ENCODE peak calls at places on chromosomes 6 and 20, in eight cellular contexts. One of them, this sample, is unnamed.

GRCh38 chr6:46026307-46026706 is 10.6 kb upstream of the CLIC5 start:
- DNase-seq in vagina: no peak
- DNase-seq in colonic mucosa: no peak
- DNase-seq in CD8-positive, alpha-beta T cell: no peak
- DNase-seq in left lung: no peak
- DNase-seq in Caco-2: no peak
- DNase-seq in WERI-Rb-1: no peak
- DNase-seq in thyroid gland: no peak
- DNase-seq in this sample: no peak

GRCh38 chr6:3801960-3802359 is 47.2 kb upstream of the FAM50B start:
- DNase-seq in left lung: no peak
- DNase-seq in CD8-positive, alpha-beta T cell: no peak
- DNase-seq in Caco-2: no peak
- DNase-seq in vagina: no peak
- DNase-seq in thyroid gland: no peak
- DNase-seq in WERI-Rb-1: no peak
- DNase-seq in colonic mucosa: no peak
- DNase-seq in this sample: no peak

GRCh38 chr6:74734901-74735300 is 471.0 kb downstream of the COL12A1 start:
- DNase-seq in vagina: no peak
- DNase-seq in Caco-2: no peak
- DNase-seq in left lung: no peak
- DNase-seq in WERI-Rb-1: no peak
- DNase-seq in thyroid gland: no peak
- DNase-seq in CD8-positive, alpha-beta T cell: no peak
- DNase-seq in colonic mucosa: no peak
- DNase-seq in this sample: no peak

GRCh38 chr6:7230327-7230691 is 82.7 kb downstream of the SSR1 start:
- DNase-seq in left lung: no peak
- DNase-seq in WERI-Rb-1: no peak
- DNase-seq in vagina: no peak
- DNase-seq in colonic mucosa: no peak
- DNase-seq in Caco-2: no peak
- DNase-seq in CD8-positive, alpha-beta T cell: no peak
- DNase-seq in thyroid gland: no peak
- DNase-seq in this sample: no peak

GRCh38 chr6:29887330-29887818 is 55.0 kb upstream of the HLA-A start:
- DNase-seq in WERI-Rb-1: no peak
- DNase-seq in vagina: peak; percentile 92
- DNase-seq in colonic mucosa: peak; percentile 77
- DNase-seq in CD8-positive, alpha-beta T cell: peak; percentile 22
- DNase-seq in Caco-2: peak; percentile 48
- DNase-seq in left lung: no peak
- DNase-seq in thyroid gland: peak; percentile 45
- DNase-seq in this sample: no peak

GRCh38 chr6:45371924-45372582 is 5.7 kb downstream of the SUPT3H start:
- DNase-seq in colonic mucosa: no peak
- DNase-seq in left lung: no peak
- DNase-seq in WERI-Rb-1: no peak
- DNase-seq in thyroid gland: no peak
- DNase-seq in vagina: no peak
- DNase-seq in Caco-2: no peak
- DNase-seq in CD8-positive, alpha-beta T cell: no peak
- DNase-seq in this sample: no peak

GRCh38 chr6:6717008-6717763 is 128.7 kb downstream of the LY86 start:
- DNase-seq in colonic mucosa: no peak
- DNase-seq in thyroid gland: no peak
- DNase-seq in CD8-positive, alpha-beta T cell: no peak
- DNase-seq in left lung: no peak
- DNase-seq in WERI-Rb-1: no peak
- DNase-seq in Caco-2: no peak
- DNase-seq in vagina: no peak
- DNase-seq in this sample: no peak

GRCh38 chr6:127384007-127384406 is 40.6 kb upstream of the ECHDC1 start:
- DNase-seq in WERI-Rb-1: no peak
- DNase-seq in left lung: no peak
- DNase-seq in vagina: no peak
- DNase-seq in CD8-positive, alpha-beta T cell: no peak
- DNase-seq in thyroid gland: no peak
- DNase-seq in colonic mucosa: no peak
- DNase-seq in Caco-2: no peak
- DNase-seq in this sample: no peak

GRCh38 chr6:71123051-71123450 is 165.6 kb upstream of the OGFRL1 start:
- DNase-seq in vagina: no peak
- DNase-seq in left lung: no peak
- DNase-seq in thyroid gland: no peak
- DNase-seq in WERI-Rb-1: no peak
- DNase-seq in CD8-positive, alpha-beta T cell: no peak
- DNase-seq in Caco-2: no peak
- DNase-seq in colonic mucosa: no peak
- DNase-seq in this sample: no peak

GRCh38 chr6:3165631-3166534 is 8.5 kb upstream of the TUBB2A start:
- DNase-seq in Caco-2: no peak
- DNase-seq in CD8-positive, alpha-beta T cell: no peak
- DNase-seq in left lung: no peak
- DNase-seq in WERI-Rb-1: no peak
- DNase-seq in thyroid gland: no peak
- DNase-seq in vagina: no peak
- DNase-seq in colonic mucosa: no peak
- DNase-seq in this sample: no peak

GRCh38 chr6:104629826-104630225 is 229.9 kb downstream of the HACE1 start:
- DNase-seq in Caco-2: no peak
- DNase-seq in WERI-Rb-1: no peak
- DNase-seq in left lung: no peak
- DNase-seq in colonic mucosa: no peak
- DNase-seq in CD8-positive, alpha-beta T cell: no peak
- DNase-seq in vagina: no peak
- DNase-seq in thyroid gland: no peak
- DNase-seq in this sample: no peak

GRCh38 chr6:100344761-100345160 is 120.0 kb downstream of the SIM1 start:
- DNase-seq in Caco-2: no peak
- DNase-seq in WERI-Rb-1: no peak
- DNase-seq in left lung: no peak
- DNase-seq in CD8-positive, alpha-beta T cell: no peak
- DNase-seq in colonic mucosa: no peak
- DNase-seq in thyroid gland: no peak
- DNase-seq in vagina: no peak
- DNase-seq in this sample: no peak

GRCh38 chr20:31667315-31668285 is 29.9 kb downstream of the COX4I2 start:
- DNase-seq in Caco-2: peak; percentile 65
- DNase-seq in WERI-Rb-1: no peak
- DNase-seq in left lung: no peak
- DNase-seq in vagina: no peak
- DNase-seq in CD8-positive, alpha-beta T cell: no peak
- DNase-seq in thyroid gland: peak; percentile 69
- DNase-seq in colonic mucosa: no peak
- DNase-seq in this sample: peak; percentile 75

GRCh38 chr6:129844118-129844891 is 16.8 kb downstream of the TMEM244 start:
- DNase-seq in Caco-2: no peak
- DNase-seq in CD8-positive, alpha-beta T cell: no peak
- DNase-seq in thyroid gland: no peak
- DNase-seq in vagina: no peak
- DNase-seq in WERI-Rb-1: no peak
- DNase-seq in colonic mucosa: no peak
- DNase-seq in left lung: no peak
- DNase-seq in this sample: no peak

GRCh38 chr6:170221052-170221752 is 69.7 kb downstream of the DLL1 start:
- DNase-seq in Caco-2: no peak
- DNase-seq in WERI-Rb-1: no peak
- DNase-seq in vagina: no peak
- DNase-seq in left lung: no peak
- DNase-seq in CD8-positive, alpha-beta T cell: no peak
- DNase-seq in colonic mucosa: peak; percentile 7
- DNase-seq in thyroid gland: no peak
- DNase-seq in this sample: no peak

GRCh38 chr6:111663232-111663631 is 57.6 kb upstream of the TRAF3IP2 start:
- DNase-seq in thyroid gland: peak; percentile 23
- DNase-seq in vagina: no peak
- DNase-seq in CD8-positive, alpha-beta T cell: no peak
- DNase-seq in colonic mucosa: no peak
- DNase-seq in left lung: no peak
- DNase-seq in WERI-Rb-1: no peak
- DNase-seq in Caco-2: no peak
- DNase-seq in this sample: no peak

DNA sequence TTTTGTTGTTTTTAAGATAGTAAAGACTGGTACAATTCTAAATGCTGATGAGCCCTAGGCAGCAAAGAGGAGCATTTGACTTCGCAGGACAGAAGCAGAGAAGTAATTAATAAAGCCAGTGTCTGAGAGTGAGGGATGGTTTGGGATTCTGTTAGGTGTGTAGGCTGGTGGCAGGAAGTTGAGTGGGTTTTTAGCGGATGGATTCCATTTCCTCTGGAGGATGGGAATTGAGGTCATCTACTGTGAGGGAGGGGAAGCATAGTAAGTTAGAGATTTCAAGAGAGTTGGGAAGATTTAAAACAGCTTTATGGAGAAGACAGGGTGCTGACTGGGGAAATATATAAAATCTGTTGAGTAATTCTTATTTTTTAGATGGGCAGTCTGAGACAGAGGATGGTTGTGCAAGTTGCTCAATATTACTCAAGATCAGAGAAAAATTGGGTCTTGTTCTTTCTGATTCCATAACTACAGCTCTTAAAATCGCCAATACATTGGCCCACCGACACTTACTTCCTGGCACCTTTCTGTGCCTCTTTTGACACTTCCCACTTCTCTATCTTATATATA is 48.8 kb downstream of the PRL start:
- DNase-seq in CD8-positive, alpha-beta T cell: no peak
- DNase-seq in Caco-2: no peak
- DNase-seq in vagina: no peak
- DNase-seq in thyroid gland: no peak
- DNase-seq in left lung: no peak
- DNase-seq in WERI-Rb-1: no peak
- DNase-seq in colonic mucosa: no peak
- DNase-seq in this sample: no peak
- H3K36me3 ChIP-seq in CD8-positive, alpha-beta T cell: no peaks in the 10 kb centered on the region
- H3K36me3 ChIP-seq in Caco-2: no peaks in the 10 kb centered on the region
- H3K36me3 ChIP-seq in vagina: no peaks in the 10 kb centered on the region
- H3K36me3 ChIP-seq in thyroid gland: no peaks in the 10 kb centered on the region
- H3K36me3 ChIP-seq in left lung: no peaks in the 10 kb centered on the region
- H3K36me3 ChIP-seq in WERI-Rb-1: no peaks in the 10 kb centered on the region
- H3K36me3 ChIP-seq in colonic mucosa: no peaks in the 10 kb centered on the region
- H3K36me3 ChIP-seq in this sample: no peaks in the 10 kb centered on the region

GRCh38 chr20:37395411-37395800 is 49.5 kb downstream of the SRC start:
- DNase-seq in Caco-2: no peak
- DNase-seq in CD8-positive, alpha-beta T cell: no peak
- DNase-seq in colonic mucosa: no peak
- DNase-seq in thyroid gland: no peak
- DNase-seq in WERI-Rb-1: no peak
- DNase-seq in vagina: no peak
- DNase-seq in left lung: no peak
- DNase-seq in this sample: no peak
- H3K36me3 ChIP-seq in Caco-2: peaks cover 11% of the 10 kb centered on the region
- H3K36me3 ChIP-seq in CD8-positive, alpha-beta T cell: no peaks in the 10 kb centered on the region
- H3K36me3 ChIP-seq in colonic mucosa: no peaks in the 10 kb centered on the region
- H3K36me3 ChIP-seq in thyroid gland: peaks cover 12% of the 10 kb centered on the region
- H3K36me3 ChIP-seq in WERI-Rb-1: peaks cover 59% of the 10 kb centered on the region
- H3K36me3 ChIP-seq in vagina: no peaks in the 10 kb centered on the region
- H3K36me3 ChIP-seq in left lung: peaks cover 65% of the 10 kb centered on the region
- H3K36me3 ChIP-seq in this sample: no peaks in the 10 kb centered on the region

DNA sequence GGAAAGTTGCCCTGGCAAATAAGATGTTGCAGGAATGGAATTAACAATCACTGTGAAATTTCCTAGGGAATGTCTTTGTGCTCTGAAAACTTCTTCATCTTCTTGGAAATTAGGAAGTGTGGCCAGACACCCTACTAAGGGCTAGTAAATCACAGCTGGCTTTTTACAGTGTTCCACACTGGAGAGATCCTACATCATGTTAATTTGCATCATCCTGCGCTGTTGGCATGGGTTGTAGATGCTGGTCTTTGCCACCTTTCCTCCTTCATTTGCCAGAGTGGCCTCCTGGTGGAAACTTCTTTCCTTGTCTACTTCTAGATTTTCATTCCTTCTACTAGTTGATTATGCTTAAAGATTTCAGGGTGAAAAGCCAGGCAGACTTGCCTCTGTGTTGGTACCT is 2.7 kb downstream of the TNFAIP3 start:
- DNase-seq in left lung: no peak
- DNase-seq in Caco-2: no peak
- DNase-seq in CD8-positive, alpha-beta T cell: no peak
- DNase-seq in thyroid gland: no peak
- DNase-seq in vagina: no peak
- DNase-seq in colonic mucosa: no peak
- DNase-seq in WERI-Rb-1: no peak
- DNase-seq in this sample: peak; percentile 29
- H3K36me3 ChIP-seq in left lung: peaks cover 21% of the 10 kb centered on the region
- H3K36me3 ChIP-seq in Caco-2: peaks cover 3% of the 10 kb centered on the region
- H3K36me3 ChIP-seq in CD8-positive, alpha-beta T cell: peaks cover 16% of the 10 kb centered on the region
- H3K36me3 ChIP-seq in thyroid gland: peaks cover 2% of the 10 kb centered on the region
- H3K36me3 ChIP-seq in vagina: no peaks in the 10 kb centered on the region
- H3K36me3 ChIP-seq in colonic mucosa: peaks cover under 1% of the 10 kb centered on the region
- H3K36me3 ChIP-seq in WERI-Rb-1: peaks cover 4% of the 10 kb centered on the region
- H3K36me3 ChIP-seq in this sample: no peaks in the 10 kb centered on the region

GRCh38 chr6:163466839-163467390 is 52.4 kb downstream of the QKI start:
- DNase-seq in thyroid gland: no peak
- DNase-seq in Caco-2: no peak
- DNase-seq in vagina: no peak
- DNase-seq in WERI-Rb-1: no peak
- DNase-seq in colonic mucosa: no peak
- DNase-seq in left lung: no peak
- DNase-seq in CD8-positive, alpha-beta T cell: no peak
- DNase-seq in this sample: no peak
- H3K36me3 ChIP-seq in thyroid gland: no peaks in the 10 kb centered on the region
- H3K36me3 ChIP-seq in Caco-2: no peaks in the 10 kb centered on the region
- H3K36me3 ChIP-seq in vagina: no peaks in the 10 kb centered on the region
- H3K36me3 ChIP-seq in WERI-Rb-1: peaks cover 4% of the 10 kb centered on the region
- H3K36me3 ChIP-seq in colonic mucosa: no peaks in the 10 kb centered on the region
- H3K36me3 ChIP-seq in left lung: peaks cover 9% of the 10 kb centered on the region
- H3K36me3 ChIP-seq in CD8-positive, alpha-beta T cell: no peaks in the 10 kb centered on the region
- H3K36me3 ChIP-seq in this sample: no peaks in the 10 kb centered on the region